ENCODE peak calls at places on chromosomes 5 and 9, in seven cellular contexts. H, V, B, A, W, C and T are unnamed samples.

GRCh38 chr9:112203536-112203935 is 28.4 kb upstream of the SUSD1 start:
- DNase-seq in H (no peak), V (peak; percentile 59), B (no peak), A (no peak), W (no peak), C (peak; percentile 66), T (no peak)

GRCh38 chr9:127066775-127067111 is 55.7 kb downstream of the ANGPTL2 start:
- DNase-seq in H (no peak), V (peak; percentile 79), B (no peak), A (no peak), W (no peak), C (peak; percentile 87), T (no peak)

GRCh38 chr9:96150324-96151023 is 151.5 kb downstream of the HSD17B3 start:
- DNase-seq in H (no peak), V (no peak), B (no peak), A (no peak), W (no peak), C (no peak), T (peak; percentile 4)

GRCh38 chr5:62790348-62790747 is 211.7 kb downstream of the LRRC70 start:
- DNase-seq in H (no peak), V (peak; percentile 2), B (no peak), A (no peak), W (no peak), C (no peak), T (no peak)

GRCh38 chr5:151017897-151018296 is 2.5 kb upstream of the GPX3 start:
- DNase-seq in H (no peak), V (no peak), B (no peak), A (no peak), W (no peak), C (no peak), T (no peak)

GRCh38 chr5:137218471-137218870 is 280.7 kb downstream of the SPOCK1 start:
- DNase-seq in H (no peak), V (peak; percentile 52), B (no peak), A (no peak), W (no peak), C (no peak), T (no peak)

GRCh38 chr9:89154651-89155336 is 23.8 kb downstream of the SHC3 start:
- DNase-seq in H (no peak), V (peak; percentile 96), B (no peak), A (no peak), W (no peak), C (peak; percentile 83), T (peak; percentile 33)

GRCh38 chr9:77040340-77040739 is 20.9 kb downstream of the FOXB2 start:
- DNase-seq in H (no peak), V (no peak), B (no peak), A (peak; percentile 45), W (no peak), C (no peak), T (no peak)

GRCh38 chr9:108665856-108666784 is 189.7 kb downstream of the ACTL7B start:
- DNase-seq in H (no peak), V (peak; percentile 2), B (no peak), A (no peak), W (no peak), C (no peak), T (peak; percentile 99)

GRCh38 chr5:147487031-147487750 is 22.7 kb downstream of the DPYSL3 start:
- DNase-seq in H (no peak), V (no peak), B (no peak), A (no peak), W (no peak), C (no peak), T (no peak)

GRCh38 chr9:125649826-125650225 is 57.2 kb downstream of the MAPKAP1 start:
- DNase-seq in H (no peak), V (no peak), B (no peak), A (no peak), W (no peak), C (peak; percentile 46), T (no peak)

GRCh38 chr9:137391411-137391754 is 31.6 kb downstream of the EXD3 start:
- DNase-seq in H (no peak), V (no peak), B (no peak), A (no peak), W (no peak), C (no peak), T (no peak)

GRCh38 chr9:124471761-124472160 is 21.5 kb downstream of the ADGRD2 start:
- DNase-seq in H (no peak), V (no peak), B (no peak), A (no peak), W (no peak), C (no peak), T (no peak)

GRCh38 chr9:99101812-99102211 is 3.1 kb upstream of the TGFBR1 start:
- DNase-seq in H (no peak), V (no peak), B (no peak), A (no peak), W (no peak), C (no peak), T (no peak)

GRCh38 chr9:91422832-91423711 is 560 bp downstream of the NFIL3 start:
- DNase-seq in H (no peak), V (peak; percentile 85), B (peak; percentile 77), A (peak; percentile 61), W (peak; percentile 56), C (peak; percentile 94), T (peak; percentile 80)

GRCh38 chr5:172285226-172286143 is 1.9 kb upstream of the UBTD2 start:
- DNase-seq in H (no peak), V (no peak), B (peak; percentile 60), A (no peak), W (no peak), C (no peak), T (no peak)

GRCh38 chr5:172283020-172283861 is at the start of gene UBTD2:
- DNase-seq in H (no peak), V (peak; percentile 70), B (peak; percentile 86), A (peak; percentile 82), W (peak; percentile 75), C (peak; percentile 86), T (peak; percentile 82)

GRCh38 chr5:172282277-172283019 is 1.1 kb downstream of the UBTD2 start:
- DNase-seq in H (no peak), V (peak; percentile 33), B (no peak), A (no peak), W (no peak), C (no peak), T (peak; percentile 21)

GRCh38 chr5:172284275-172284971 is 859 bp upstream of the UBTD2 start:
- DNase-seq in H (no peak), V (no peak), B (peak; percentile 65), A (no peak), W (no peak), C (no peak), T (no peak)

DNA sequence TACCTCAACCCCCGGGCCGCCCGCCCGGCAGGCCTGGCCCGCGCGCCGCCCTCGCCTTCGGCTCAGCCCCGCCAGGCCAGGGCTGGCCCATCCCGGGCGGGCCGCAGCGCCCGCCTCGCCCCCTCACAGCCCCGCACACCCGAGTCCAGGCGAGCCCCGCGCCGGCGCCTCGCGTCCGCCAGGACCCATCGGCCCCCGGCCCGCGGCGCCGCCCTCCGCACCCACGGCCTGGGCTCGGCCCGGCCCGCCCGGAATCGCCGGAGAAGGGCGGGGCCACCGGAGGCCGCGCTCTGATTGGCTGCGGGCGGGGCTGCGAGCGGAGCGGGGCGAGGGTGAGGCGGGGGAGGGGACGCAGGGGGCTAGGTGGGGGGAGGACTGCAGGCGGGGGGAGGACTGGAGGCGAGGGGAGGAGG is 304 bp upstream of the UBTD2 start:
- DNase-seq in H (no peak), V (peak; percentile 74), B (peak; percentile 92), A (peak; percentile 87), W (peak; percentile 82), C (peak; percentile 82), T (peak; percentile 64)
- H3K27ac ChIP-seq in H (peak overlapping the region; percentile 78), V (peak overlapping the region; percentile 99), B (peak overlapping the region; percentile 95), A (no peak overlapping the region), W (peak overlapping the region; percentile 96), C (peak overlapping the region; percentile 84), T (peak overlapping the region; percentile 95)

DNA sequence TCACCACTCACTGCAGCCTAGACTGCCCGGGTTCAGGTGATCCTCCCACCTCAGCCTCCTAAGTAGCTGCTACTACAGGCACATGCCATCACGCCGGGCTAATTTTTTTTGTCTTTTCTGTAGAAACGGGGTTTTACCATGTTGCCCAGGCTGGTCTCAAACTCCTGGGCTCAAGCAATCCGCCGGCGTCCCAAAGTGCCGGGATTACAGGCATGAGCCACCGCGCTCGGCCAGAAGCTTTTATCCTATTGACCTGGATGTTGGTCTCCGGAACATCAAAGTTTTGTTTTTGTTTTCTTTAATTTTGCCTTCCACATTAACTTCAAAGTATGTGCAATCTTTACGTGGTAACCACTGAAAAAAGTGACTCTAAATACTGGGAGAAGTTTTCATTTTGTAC is 42.4 kb upstream of the FST start:
- DNase-seq in H (no peak), V (no peak), B (no peak), A (no peak), W (no peak), C (no peak), T (no peak)
- H3K18ac ChIP-seq in H (no peak overlapping the region), V (no peak overlapping the region), B (no peak overlapping the region), A (no peak overlapping the region), W (no peak overlapping the region), C (no peak overlapping the region), T (no peak overlapping the region)

DNA sequence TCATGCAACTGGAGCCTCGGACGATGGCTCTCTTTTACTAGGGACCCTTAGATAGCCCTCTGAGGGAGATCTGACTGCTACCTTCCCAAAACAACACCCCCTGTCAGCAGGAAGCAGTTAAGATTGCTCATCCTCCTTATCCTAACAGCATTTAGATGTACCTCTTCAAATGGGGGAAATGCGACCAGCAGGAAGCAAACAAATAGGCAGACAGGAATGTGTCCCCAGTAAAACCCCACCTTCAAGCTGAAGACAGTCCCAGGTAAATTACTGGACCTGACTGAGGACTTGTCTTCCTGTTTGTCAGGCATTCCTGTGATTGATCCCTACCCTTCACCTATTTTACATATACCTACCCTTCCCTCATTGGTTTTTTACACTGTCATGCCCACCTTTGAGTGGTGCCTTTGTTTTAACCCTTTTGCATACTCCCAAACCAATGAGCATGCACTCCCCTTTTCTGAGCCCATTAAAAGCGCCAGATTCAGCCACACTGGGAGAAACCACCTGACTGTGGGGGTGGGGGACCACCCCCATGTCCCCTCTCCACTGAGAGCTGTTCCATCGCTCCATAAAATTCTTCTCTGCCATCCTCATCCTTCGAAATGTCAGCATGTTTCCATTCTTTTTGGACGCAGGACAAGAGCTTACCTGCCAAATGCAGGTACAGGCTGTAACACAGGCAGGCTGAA is 954.0 kb upstream of the CDH6 start:
- DNase-seq in H (no peak), V (no peak), B (peak; percentile 63), A (peak; percentile 35), W (no peak), C (no peak), T (no peak)
- H3K23ac ChIP-seq in H (no peak overlapping the region), V (no peak overlapping the region), B (no peak overlapping the region), A (no peak overlapping the region), W (no peak overlapping the region), C (no peak overlapping the region), T (no peak overlapping the region)

GRCh38 chr9:111102793-111103474 is 64.7 kb upstream of the LPAR1 start:
- DNase-seq in H (no peak), V (peak; percentile 31), B (no peak), A (no peak), W (no peak), C (peak; percentile 8), T (no peak)

GRCh38 chr9:111096051-111096450 is 57.8 kb upstream of the LPAR1 start:
- DNase-seq in H (no peak), V (no peak), B (peak; percentile 64), A (no peak), W (no peak), C (no peak), T (no peak)

GRCh38 chr9:111098093-111098492 is 59.8 kb upstream of the LPAR1 start:
- DNase-seq in H (no peak), V (no peak), B (no peak), A (no peak), W (no peak), C (no peak), T (no peak)

GRCh38 chr9:111098661-111099060 is 60.4 kb upstream of the LPAR1 start:
- DNase-seq in H (no peak), V (no peak), B (no peak), A (no peak), W (no peak), C (no peak), T (no peak)

GRCh38 chr9:111099199-111100005 is 61.1 kb upstream of the LPAR1 start:
- DNase-seq in H (peak; percentile 47), V (no peak), B (peak; percentile 94), A (peak; percentile 63), W (peak; percentile 71), C (peak; percentile 39), T (peak; percentile 99)
- H3K27ac ChIP-seq in H (no peak overlapping the region), V (no peak overlapping the region), B (peak overlapping the region; percentile 0), A (no peak overlapping the region), W (peak overlapping the region; percentile 74), C (no peak overlapping the region), T (no peak overlapping the region)